ENCODE peak calls at places on chromosomes 1 and 21, in seven cellular contexts. W, K, V, R, G, S and Y are unnamed samples.

GRCh38 chr1:238898856-238899255 is 487.5 kb upstream of the CHRM3 start:
- DNase-seq in W (no peak), K (no peak), V (no peak), R (no peak), G (peak; percentile 61), S (no peak), Y (no peak)

GRCh38 chr1:206921772-206922265 is at the start of gene FCMR:
- DNase-seq in W (no peak), K (no peak), V (no peak), R (no peak), G (no peak), S (no peak), Y (no peak)

GRCh38 chr1:157137051-157137772 is 983 bp downstream of the ETV3 start:
- DNase-seq in W (no peak), K (no peak), V (no peak), R (peak; percentile 29), G (peak; percentile 45), S (no peak), Y (no peak)

GRCh38 chr1:101006553-101006952 is 19.0 kb downstream of the DPH5 start:
- DNase-seq in W (no peak), K (no peak), V (no peak), R (peak; percentile 54), G (no peak), S (no peak), Y (no peak)

GRCh38 chr1:39418223-39418622 is 73.2 kb upstream of the BMP8A start:
- DNase-seq in W (no peak), K (no peak), V (peak; percentile 52), R (no peak), G (no peak), S (no peak), Y (no peak)

GRCh38 chr1:91725961-91726704 is 159.8 kb downstream of the TGFBR3 start:
- DNase-seq in W (peak; percentile 81), K (no peak), V (peak; percentile 87), R (peak; percentile 95), G (no peak), S (no peak), Y (no peak)

GRCh38 chr1:224747578-224747977 is 131.5 kb downstream of the CNIH3 start:
- DNase-seq in W (no peak), K (no peak), V (peak; percentile 62), R (peak; percentile 71), G (peak; percentile 50), S (no peak), Y (no peak)

GRCh38 chr1:164256456-164256855 is 302.5 kb upstream of the PBX1 start:
- DNase-seq in W (no peak), K (no peak), V (no peak), R (no peak), G (no peak), S (no peak), Y (no peak)

GRCh38 chr1:177082855-177083741 is 81.4 kb downstream of the ASTN1 start:
- DNase-seq in W (no peak), K (no peak), V (no peak), R (peak; percentile 51), G (peak; percentile 26), S (no peak), Y (no peak)

GRCh38 chr21:35543746-35544145 is 494.6 kb upstream of the RUNX1 start:
- DNase-seq in W (no peak), K (no peak), V (no peak), R (no peak), G (no peak), S (no peak), Y (no peak)

GRCh38 chr1:116290085-116290670 is 82.9 kb upstream of the ATP1A1 start:
- DNase-seq in W (no peak), K (no peak), V (no peak), R (peak; percentile 38), G (peak; percentile 93), S (no peak), Y (no peak)

GRCh38 chr1:51666463-51666862 is 49.6 kb downstream of the OSBPL9 start:
- DNase-seq in W (no peak), K (no peak), V (peak; percentile 31), R (no peak), G (no peak), S (no peak), Y (no peak)

GRCh38 chr1:220810179-220810653 is 23.5 kb downstream of the MTARC1 start:
- DNase-seq in W (peak; percentile 76), K (peak; percentile 79), V (peak; percentile 87), R (peak; percentile 92), G (no peak), S (peak; percentile 30), Y (no peak)

GRCh38 chr1:94098585-94099111 is 22.3 kb downstream of the ABCA4 start:
- DNase-seq in W (no peak), K (no peak), V (no peak), R (no peak), G (no peak), S (no peak), Y (no peak)

GRCh38 chr1:85473390-85473789 is 8.4 kb upstream of the DDAH1 start:
- DNase-seq in W (no peak), K (no peak), V (peak; percentile 65), R (peak; percentile 78), G (peak; percentile 78), S (no peak), Y (no peak)

GRCh38 chr1:119594386-119594785 is 53.7 kb downstream of the ZNF697 start:
- DNase-seq in W (no peak), K (no peak), V (no peak), R (no peak), G (peak; percentile 64), S (no peak), Y (no peak)

GRCh38 chr21:42235593-42235992 is 16.7 kb downstream of the ABCG1 start:
- DNase-seq in W (no peak), K (no peak), V (no peak), R (no peak), G (no peak), S (no peak), Y (no peak)

GRCh38 chr1:234893725-234894630 is 234.7 kb downstream of the TOMM20 start:
- DNase-seq in W (no peak), K (no peak), V (peak; percentile 94), R (peak; percentile 50), G (peak; percentile 62), S (no peak), Y (no peak)

GRCh38 chr1:163182330-163182949 is 20.3 kb downstream of the RGS5 start:
- DNase-seq in W (no peak), K (no peak), V (no peak), R (no peak), G (no peak), S (no peak), Y (no peak)

GRCh38 chr1:150210086-150210485 is 25.8 kb downstream of the ANP32E start:
- DNase-seq in W (no peak), K (no peak), V (no peak), R (no peak), G (no peak), S (no peak), Y (no peak)

GRCh38 chr1:68974447-68974846 is 477.6 kb upstream of the DEPDC1 start:
- DNase-seq in W (no peak), K (no peak), V (no peak), R (no peak), G (no peak), S (no peak), Y (no peak)
- TF ChIP-seq CTCF in W (no peak), K (no peak), V (no peak), R (no peak), G (no peak), S (no peak), Y (no peak)

DNA sequence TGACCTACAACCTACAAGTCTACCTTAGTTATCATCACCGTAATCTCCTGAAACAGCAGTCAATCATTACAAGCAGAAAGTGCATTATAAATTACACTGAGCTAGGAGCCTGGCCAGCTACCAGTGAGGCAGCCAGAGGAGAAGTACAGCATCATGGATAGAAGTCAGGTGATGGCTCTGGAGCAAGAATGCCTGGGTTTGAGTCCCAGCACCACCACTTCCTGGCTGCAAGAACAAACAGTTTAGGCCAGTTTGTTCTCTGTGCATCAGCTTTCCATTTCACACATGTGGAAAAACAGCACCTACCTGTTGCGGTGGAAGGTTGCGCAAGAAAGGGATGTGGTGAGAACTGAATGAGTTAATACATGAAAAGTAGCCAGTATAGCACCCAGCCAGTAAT is 9.1 kb downstream of the CREG1 start:
- DNase-seq in W (no peak), K (no peak), V (no peak), R (no peak), G (peak; percentile 95), S (no peak), Y (no peak)
- TF ChIP-seq CTCF in W (no peak), K (no peak), V (no peak), R (no peak), G (no peak), S (no peak), Y (no peak)

GRCh38 chr1:54107131-54107530 is 45.7 kb downstream of the CDCP2 start:
- DNase-seq in W (no peak), K (no peak), V (no peak), R (peak; percentile 21), G (no peak), S (no peak), Y (no peak)
- TF ChIP-seq CTCF in W (peak; percentile 5), K (peak; percentile 22), V (peak; percentile 54), R (peak; percentile 30), G (peak; percentile 37), S (peak; percentile 13), Y (no peak)

GRCh38 chr21:44929799-44930542 is 9.3 kb upstream of the ITGB2 start:
- DNase-seq in W (no peak), K (peak; percentile 6), V (peak; percentile 85), R (no peak), G (no peak), S (no peak), Y (no peak)

GRCh38 chr21:44927259-44927586 is 6.5 kb upstream of the ITGB2 start:
- DNase-seq in W (no peak), K (no peak), V (no peak), R (no peak), G (no peak), S (no peak), Y (no peak)

GRCh38 chr21:44929242-44929798 is 8.6 kb upstream of the ITGB2 start:
- DNase-seq in W (no peak), K (no peak), V (peak; percentile 92), R (no peak), G (no peak), S (no peak), Y (no peak)

GRCh38 chr21:44926364-44927101 is 5.8 kb upstream of the ITGB2 start:
- DNase-seq in W (no peak), K (peak; percentile 16), V (peak; percentile 94), R (peak; percentile 39), G (peak; percentile 83), S (no peak), Y (no peak)

GRCh38 chr21:44927587-44928461 is 7.1 kb upstream of the ITGB2 start:
- DNase-seq in W (no peak), K (peak; percentile 46), V (peak; percentile 93), R (peak; percentile 71), G (peak; percentile 89), S (no peak), Y (no peak)
- TF ChIP-seq CTCF in W (no peak), K (no peak), V (no peak), R (no peak), G (peak; percentile 37), S (no peak), Y (no peak)

DNA sequence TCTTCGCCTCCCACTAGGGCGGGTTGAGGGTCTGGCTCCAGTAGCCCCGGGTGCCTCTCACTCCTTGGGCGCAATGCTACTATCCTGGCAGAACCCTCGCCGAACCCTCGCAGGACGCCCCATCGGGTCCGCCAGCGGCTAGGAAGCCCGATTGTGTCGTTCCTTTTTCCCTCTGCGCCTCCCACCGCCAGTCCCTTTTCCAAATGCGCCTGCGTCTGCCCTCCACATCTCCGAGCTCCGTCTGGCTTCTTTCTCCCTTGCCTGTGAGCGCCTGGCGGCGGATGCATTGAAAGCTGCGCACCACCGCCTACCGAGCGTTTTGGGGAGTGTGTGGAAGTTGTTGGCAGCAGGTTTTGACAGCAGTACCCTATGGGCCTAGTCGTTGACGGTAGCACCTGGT is 1.0 kb upstream of the DIRAS3 start:
- DNase-seq in W (peak; percentile 37), K (peak; percentile 38), V (peak; percentile 91), R (peak; percentile 83), G (peak; percentile 67), S (no peak), Y (no peak)
- TF ChIP-seq CTCF in W (peak; percentile 32), K (peak; percentile 52), V (peak; percentile 50), R (peak; percentile 66), G (peak; percentile 74), S (peak; percentile 44), Y (peak; percentile 49)